ENCODE peak calls at places on chromosome 18, in five cellular contexts. I, Z, B, P and O are unnamed samples.

GRCh38 chr18:76346490-76347130 is 148.4 kb downstream of the ZNF516 start:
- DNase-seq in B (no peak), I (no peak), Z (no peak), P (no peak), O (no peak)

GRCh38 chr18:74303936-74304335 is 11.7 kb upstream of the C18orf63 start:
- DNase-seq in B (no peak), P (no peak), Z (no peak), I (no peak), O (no peak)

GRCh38 chr18:42514522-42514921 is 559.5 kb downstream of the PIK3C3 start:
- DNase-seq in P (no peak), I (no peak), Z (peak; percentile 1), B (no peak), O (peak; percentile 9)

GRCh38 chr18:54802686-54803395 is 25.4 kb upstream of the RAB27B start:
- DNase-seq in P (no peak), B (no peak), Z (no peak), I (no peak), O (no peak)

GRCh38 chr18:48767090-48767670 is 183.6 kb downstream of the SMAD7 start:
- DNase-seq in B (no peak), P (no peak), Z (peak; percentile 91), I (peak; percentile 55), O (no peak)

GRCh38 chr18:71374294-71374693 is 1085.4 kb downstream of the SOCS6 start:
- DNase-seq in I (no peak), Z (no peak), P (no peak), B (no peak), O (no peak)

GRCh38 chr18:39561136-39561535 is 1995.5 kb upstream of the CELF4 start:
- DNase-seq in B (no peak), I (no peak), Z (peak; percentile 31), P (no peak), O (peak; percentile 70)

GRCh38 chr18:48824231-48824970 is 126.4 kb downstream of the SMAD7 start:
- DNase-seq in I (no peak), B (no peak), Z (no peak), P (no peak), O (no peak)

GRCh38 chr18:55665506-55665905 is 77.5 kb upstream of the TCF4 start:
- DNase-seq in I (no peak), Z (peak; percentile 71), B (no peak), P (no peak), O (no peak)

GRCh38 chr18:37584952-37585695 is 19.5 kb upstream of the CELF4 start:
- DNase-seq in Z (no peak), B (no peak), P (no peak), I (no peak), O (no peak)

GRCh38 chr18:76494181-76494540 is 881 bp downstream of the ZNF516 start:
- DNase-seq in I (peak; percentile 30), P (peak; percentile 7), Z (peak; percentile 56), B (no peak), O (no peak)

GRCh38 chr18:5424903-5425302 is 118.9 kb downstream of the EPB41L3 start:
- DNase-seq in Z (peak; percentile 8), P (peak; percentile 38), B (no peak), I (no peak), O (no peak)

GRCh38 chr18:79509536-79509930 is 113.8 kb downstream of the NFATC1 start:
- DNase-seq in P (no peak), B (no peak), I (no peak), Z (no peak), O (no peak)

GRCh38 chr18:50590625-50591024 is 30.7 kb downstream of the MAPK4 start:
- DNase-seq in Z (no peak), B (no peak), P (no peak), I (no peak), O (no peak)

GRCh38 chr18:1020731-1021344 is 116.2 kb downstream of the ADCYAP1 start:
- DNase-seq in B (no peak), P (no peak), Z (no peak), I (no peak), O (no peak)

GRCh38 chr18:50656841-50657470 is 97.1 kb downstream of the MAPK4 start:
- DNase-seq in I (no peak), Z (no peak), P (no peak), B (no peak), O (no peak)

GRCh38 chr18:5275872-5276271 is 19.7 kb downstream of the ZBTB14 start:
- DNase-seq in P (no peak), Z (no peak), I (no peak), B (no peak), O (no peak)

GRCh38 chr18:36610716-36611115 is 218.1 kb downstream of the TPGS2 start:
- DNase-seq in Z (no peak), I (no peak), B (no peak), P (no peak), O (no peak)

GRCh38 chr18:49849331-49850217 is 36.2 kb upstream of the ACAA2 start:
- DNase-seq in Z (peak; percentile 81), I (peak; percentile 41), P (no peak), B (peak; percentile 63), O (peak; percentile 71)

GRCh38 chr18:74724186-74724585 is 126.5 kb downstream of the ZNF407 start:
- DNase-seq in P (no peak), B (peak; percentile 27), Z (peak; percentile 73), I (no peak), O (peak; percentile 67)

DNA sequence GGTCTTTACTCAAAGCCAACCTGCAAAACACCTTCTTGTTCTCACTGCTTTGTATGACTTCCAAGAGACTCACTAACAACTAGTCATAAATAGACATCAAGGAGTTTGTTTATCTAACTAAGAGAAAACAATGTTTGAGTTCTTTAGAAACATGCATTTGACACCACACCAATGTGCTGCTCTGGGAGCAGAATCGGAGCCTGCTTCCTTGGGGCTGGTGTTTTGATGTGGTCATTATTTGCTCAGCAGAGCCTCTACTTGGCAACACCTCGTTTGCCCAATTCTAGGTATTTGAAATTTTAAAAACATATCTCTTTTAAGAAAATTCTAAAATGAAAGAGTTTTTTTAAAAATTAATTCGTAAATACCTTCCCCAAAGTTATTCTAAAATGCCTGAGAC is 167.5 kb downstream of the BCL2 start:
- DNase-seq in P (no peak), Z (no peak), B (no peak), I (no peak), O (no peak)
- H3K4me3 ChIP-seq in P (no peak overlapping the region), Z (no peak overlapping the region), B (no peak overlapping the region), I (no peak overlapping the region), O (no peak overlapping the region)

GRCh38 chr18:45548614-45549013 is 66.7 kb upstream of the SLC14A2 start:
- DNase-seq in P (no peak), Z (no peak), I (no peak), B (no peak), O (no peak)
- H3K4me3 ChIP-seq in P (no peak overlapping the region), Z (no peak overlapping the region), I (no peak overlapping the region), B (no peak overlapping the region), O (no peak overlapping the region)

DNA sequence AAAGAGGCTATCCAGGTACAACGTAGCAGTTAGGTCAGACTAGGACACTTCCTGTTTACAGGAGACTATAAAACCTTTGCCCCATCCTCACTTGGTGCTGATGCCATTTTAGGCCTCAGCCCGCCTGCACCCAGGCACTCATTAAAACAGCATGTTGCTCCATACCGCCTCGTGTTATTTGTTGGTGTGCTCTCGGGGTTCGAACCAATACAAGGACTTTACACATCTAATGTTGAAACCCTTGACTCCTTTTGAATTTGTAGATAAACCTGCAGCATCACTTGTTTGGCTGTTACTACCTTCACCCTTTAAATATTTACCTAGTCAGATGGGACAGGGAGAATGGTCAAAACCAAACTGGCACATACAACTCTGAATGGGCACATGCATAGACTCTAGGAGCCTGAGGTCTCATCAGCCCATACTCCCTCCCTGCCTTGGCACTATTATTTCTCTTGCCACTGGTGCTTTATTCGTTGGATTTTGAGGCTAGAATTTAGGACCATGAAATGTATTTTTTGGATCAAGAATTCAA is 40.9 kb upstream of the CHST9 start:
- DNase-seq in P (no peak), I (no peak), Z (no peak), B (no peak), O (no peak)
- H3K4me3 ChIP-seq in P (no peak overlapping the region), I (no peak overlapping the region), Z (no peak overlapping the region), B (no peak overlapping the region), O (no peak overlapping the region)

GRCh38 chr18:25231327-25231691 is 120.7 kb downstream of the ZNF521 start:
- DNase-seq in I (peak; percentile 23), B (no peak), Z (no peak), P (no peak), O (peak; percentile 60)

GRCh38 chr18:25229858-25230257 is 122.1 kb downstream of the ZNF521 start:
- DNase-seq in P (no peak), Z (no peak), I (no peak), B (no peak), O (no peak)

GRCh38 chr18:25229080-25229479 is 122.9 kb downstream of the ZNF521 start:
- DNase-seq in B (peak; percentile 52), I (no peak), Z (peak; percentile 79), P (no peak), O (peak; percentile 65)

GRCh38 chr18:25228410-25228809 is 123.6 kb downstream of the ZNF521 start:
- DNase-seq in P (no peak), Z (no peak), I (no peak), B (no peak), O (no peak)

DNA sequence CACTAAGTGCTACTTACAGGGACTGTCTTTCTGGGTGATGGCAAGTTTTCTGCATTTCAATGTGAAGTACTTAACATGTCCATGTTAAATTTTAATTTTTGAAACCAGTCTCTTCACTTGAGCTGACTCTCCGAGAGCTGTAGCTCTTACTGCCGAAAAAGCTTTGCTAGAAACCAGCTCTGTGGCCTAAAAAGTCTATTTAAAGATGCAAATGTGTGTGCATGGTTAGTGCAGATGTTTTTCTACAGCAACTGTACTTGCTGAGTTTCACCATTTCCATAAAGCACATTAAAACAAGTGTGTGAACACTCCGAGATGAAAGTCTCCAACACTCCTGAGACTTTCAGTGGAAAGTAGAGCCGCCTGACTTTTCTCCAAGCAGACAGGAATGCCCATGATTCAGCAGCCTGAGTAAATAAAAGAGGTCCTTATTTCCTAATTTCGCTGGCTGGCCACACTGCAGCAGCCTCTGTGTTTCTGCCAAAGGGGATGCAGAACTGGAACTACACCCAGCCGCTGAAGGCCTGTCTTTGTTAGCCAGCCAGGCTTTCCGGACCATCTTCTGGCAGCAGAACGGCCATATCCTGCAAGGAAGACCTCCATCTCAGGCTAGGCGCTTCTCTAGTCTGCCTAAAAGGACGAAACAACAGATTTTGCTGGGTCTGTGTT is 121.2 kb downstream of the ZNF521 start:
- DNase-seq in B (peak; percentile 80), I (peak; percentile 76), Z (peak; percentile 89), P (no peak), O (peak; percentile 90)
- H3K4me3 ChIP-seq in B (peak overlapping the region; percentile 35), I (peak overlapping the region; percentile 41), Z (no peak overlapping the region), P (no peak overlapping the region), O (no peak overlapping the region)

GRCh38 chr18:9612989-9613388 is 1.4 kb downstream of the PPP4R1 start:
- DNase-seq in Z (no peak), I (no peak), P (no peak), B (no peak), O (no peak)
- H3K4me3 ChIP-seq in Z (peak overlapping the region; percentile 89), I (peak overlapping the region; percentile 88), P (peak overlapping the region; percentile 65), B (peak overlapping the region; percentile 79), O (peak overlapping the region; percentile 81)

GRCh38 chr18:62326646-62327348 is 1.7 kb downstream of the TNFRSF11A start:
- DNase-seq in P (no peak), Z (no peak), B (no peak), I (no peak), O (no peak)
- H3K4me3 ChIP-seq in P (no peak overlapping the region), Z (no peak overlapping the region), B (no peak overlapping the region), I (peak overlapping the region; percentile 66), O (no peak overlapping the region)